ENCODE peak calls at places on chromosomes 3 and 15, in four cellular contexts. Q is HS-27A, U is fibroblast of lung, M is AG04450. T is an unnamed sample.

GRCh38 chr3:42214064-42214463 is 51.9 kb downstream of the CCK start:
- DNase-seq in M (no peak), U (no peak), Q (no peak), T (no peak)

GRCh38 chr15:51499379-51499976 is 123.1 kb downstream of the DMXL2 start:
- DNase-seq in M (peak), U (peak), Q (no peak), T (no peak)

GRCh38 chr3:155241559-155241958 is 51.9 kb downstream of the STRIT1 start:
- DNase-seq in U (peak), M (no peak), Q (no peak), T (no peak)

GRCh38 chr15:83973816-83974215 is 261.8 kb upstream of the GOLGA6L4 start:
- DNase-seq in U (no peak), Q (no peak), M (no peak), T (no peak)

GRCh38 chr3:52978109-52978754 is 67.6 kb downstream of the SFMBT1 start:
- DNase-seq in U (no peak), Q (no peak), M (no peak), T (no peak)

GRCh38 chr3:114214542-114215341 is 22.6 kb downstream of the ZNF80 start:
- DNase-seq in U (no peak), M (no peak), Q (no peak), T (no peak)

GRCh38 chr3:45955017-45955647 is 11.9 kb downstream of the CXCR6 start:
- DNase-seq in M (no peak), U (no peak), Q (no peak), T (no peak)

GRCh38 chr15:70892912-70893560 is 410 bp downstream of the LRRC49 start:
- DNase-seq in M (no peak), Q (peak), U (peak), T (peak)

GRCh38 chr3:180467177-180467576 is 134.8 kb upstream of the TTC14 start:
- DNase-seq in U (peak), Q (no peak), M (no peak), T (no peak)